ENCODE peak calls at places on chromosome 5, in four cellular contexts. C is NCI-H748 treated with DMSO at 0.1 percent for 48 hours, X is GM10248, I is body of pancreas. B is an unnamed sample.

GRCh38 chr5:111792659-111793058 is 35.7 kb upstream of the NREP start:
- DNase-seq in I (no peak), C (no peak), X (no peak), B (no peak)

GRCh38 chr5:67998709-67999251 is 216.8 kb upstream of the PIK3R1 start:
- DNase-seq in C (no peak), I (no peak), X (no peak), B (peak)

GRCh38 chr5:135241536-135241935 is 157.5 kb downstream of the MACROH2A1 start:
- DNase-seq in X (no peak), I (no peak), C (no peak), B (no peak)

GRCh38 chr5:127941646-127942045 is 141.9 kb upstream of the SLC12A2 start:
- DNase-seq in X (no peak), C (peak), I (no peak), B (peak)

GRCh38 chr5:14327624-14328023 is 184.5 kb downstream of the TRIO start:
- DNase-seq in C (no peak), I (no peak), X (no peak), B (no peak)

GRCh38 chr5:116747881-116748280 is 173.3 kb upstream of the SEMA6A start:
- DNase-seq in X (no peak), C (no peak), I (no peak), B (no peak)

GRCh38 chr5:65734921-65735320 is 12.9 kb downstream of the NLN start:
- DNase-seq in I (no peak), X (no peak), C (no peak), B (no peak)

GRCh38 chr5:98416541-98416940 is 356.9 kb upstream of the RGMB start:
- DNase-seq in X (no peak), C (no peak), I (no peak), B (no peak)

GRCh38 chr5:64637837-64638443 is 52.4 kb upstream of the SHISAL2B start:
- DNase-seq in C (no peak), I (no peak), X (no peak), B (no peak)

GRCh38 chr5:83718936-83719495 is 1.6 kb downstream of the HAPLN1 start:
- DNase-seq in X (no peak), C (no peak), I (no peak), B (no peak)

GRCh38 chr5:120512068-120512467 is 48.0 kb downstream of the PRR16 start:
- DNase-seq in I (no peak), X (no peak), C (no peak), B (no peak)

GRCh38 chr5:44388504-44389409 is 463 bp downstream of the FGF10 start:
- DNase-seq in I (peak), C (peak), X (no peak), B (no peak)

GRCh38 chr5:151638619-151639018 is 47.5 kb upstream of the FAT2 start:
- DNase-seq in C (no peak), X (no peak), I (no peak), B (no peak)

GRCh38 chr5:387491-388265 is 55.3 kb upstream of the EXOC3 start:
- DNase-seq in I (no peak), C (no peak), X (no peak), B (no peak)

GRCh38 chr5:57069115-57069835 is 104.6 kb upstream of the GPBP1 start:
- DNase-seq in I (no peak), X (no peak), C (no peak), B (no peak)

GRCh38 chr5:82720213-82720612 is 357.0 kb downstream of the TMEM167A start:
- DNase-seq in C (no peak), X (no peak), I (no peak), B (no peak)

GRCh38 chr5:104498281-104498680 is 935.7 kb upstream of the NUDT12 start:
- DNase-seq in X (no peak), I (no peak), C (no peak), B (no peak)

GRCh38 chr5:178430187-178431062 is 159.8 kb downstream of the COL23A1 start:
- DNase-seq in C (no peak), I (peak), X (no peak), B (no peak)

GRCh38 chr5:93601433-93602175 is 18.6 kb downstream of the NR2F1 start:
- DNase-seq in C (peak), I (no peak), X (no peak), B (no peak)